ENCODE peak calls at places on chromosomes 4 and X, in six cellular contexts. L is neural progenitor cell, A is HCT116, C is MM.1S, P is PC-3, F is GM23248. J is an unnamed sample.

GRCh38 chrX:9899640-9900075 is 67.5 kb upstream of the CLDN34 start:
- DNase-seq in P (no peak), A (no peak), C (no peak), L (peak), F (peak), J (no peak)

GRCh38 chrX:79366556-79366887 is 612 bp downstream of the ITM2A start:
- DNase-seq in C (no peak), P (no peak), A (no peak), F (no peak), L (no peak), J (no peak)

GRCh38 chr4:36323801-36324419 is 42.5 kb downstream of the DTHD1 start:
- DNase-seq in P (no peak), C (no peak), L (no peak), A (no peak), F (no peak), J (no peak)

GRCh38 chr4:41644288-41644914 is 104.1 kb downstream of the PHOX2B start:
- DNase-seq in L (peak), C (no peak), A (no peak), F (peak), P (no peak), J (peak)

GRCh38 chrX:46317158-46317557 is 228.1 kb downstream of the ZNF674 start:
- DNase-seq in F (no peak), L (no peak), C (no peak), P (peak), A (peak), J (no peak)

GRCh38 chr4:14827111-14827510 is 175.2 kb upstream of the CPEB2 start:
- DNase-seq in P (no peak), C (no peak), F (peak), L (no peak), A (no peak), J (no peak)

GRCh38 chrX:128518508-128518907 is 466.3 kb upstream of the ACTRT1 start:
- DNase-seq in C (peak), L (peak), F (peak), P (peak), A (no peak), J (peak)

GRCh38 chrX:52138830-52139544 is 45.7 kb upstream of the MAGED4 start:
- DNase-seq in A (no peak), L (no peak), C (no peak), F (no peak), P (no peak), J (no peak)

GRCh38 chr4:187922274-187922673 is 73.3 kb upstream of the ZFP42 start:
- DNase-seq in P (no peak), C (no peak), F (no peak), L (no peak), A (no peak), J (no peak)

GRCh38 chr4:80265571-80266266 is 745 bp upstream of the FGF5 start:
- DNase-seq in C (no peak), F (peak), L (peak), A (no peak), P (peak), J (peak)

GRCh38 chrX:123739474-123739873 is 6.6 kb upstream of the THOC2 start:
- DNase-seq in F (no peak), L (no peak), A (no peak), C (no peak), P (no peak), J (no peak)

GRCh38 chr4:172666711-172667368 is 501.8 kb upstream of the GALNT7 start:
- DNase-seq in C (no peak), F (peak), A (no peak), P (no peak), L (peak), J (peak)

GRCh38 chrX:69493193-69493592 is 10.9 kb upstream of the NALF2 start:
- DNase-seq in F (peak), C (peak), P (peak), A (peak), L (peak), J (peak)

GRCh38 chrX:12981880-12982279 is 7.0 kb downstream of the TMSB4X start:
- DNase-seq in F (no peak), C (no peak), L (no peak), P (no peak), A (no peak), J (no peak)

GRCh38 chr4:134126955-134127354 is 74.6 kb downstream of the PABPC4L start:
- DNase-seq in F (no peak), C (no peak), A (no peak), L (peak), P (no peak), J (no peak)

GRCh38 chr4:16026155-16026761 is 57.6 kb downstream of the PROM1 start:
- DNase-seq in C (peak), F (peak), L (peak), P (peak), A (peak), J (peak)
- TF ChIP-seq EZH2phosphoT487 in C (no peak), F (no peak), L (no peak), P (no peak), A (no peak), J (no peak)

DNA sequence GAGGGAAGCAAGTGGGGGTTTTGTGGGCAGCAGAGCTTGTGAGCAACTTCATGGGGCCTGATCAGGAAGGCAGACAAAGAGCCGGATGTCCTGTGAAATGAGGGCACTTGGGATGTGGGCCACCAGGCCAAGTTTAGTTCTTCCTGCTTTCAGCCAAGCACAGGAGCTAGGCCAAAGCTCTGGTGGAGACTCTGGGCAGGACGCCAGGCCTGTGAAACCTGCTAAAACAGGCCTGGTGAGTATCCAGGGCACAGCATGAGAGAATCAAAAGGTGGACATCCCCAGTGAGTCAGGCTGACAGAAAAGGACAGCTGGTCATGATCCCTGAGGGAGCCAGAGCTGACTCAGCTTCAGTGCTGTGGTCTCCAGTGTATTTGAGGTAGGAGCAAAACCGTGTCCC is 95.7 kb downstream of the NPNT start:
- DNase-seq in L (no peak), C (no peak), A (peak), P (peak), F (peak), J (no peak)
- TF ChIP-seq EZH2 in L (no peak), C (no peak), A (no peak), P (no peak), F (no peak), J (no peak)

GRCh38 chrX:17635231-17635630 is 102.1 kb upstream of the SCML1 start:
- DNase-seq in A (no peak), L (peak), P (no peak), F (no peak), C (no peak), J (peak)
- TF ChIP-seq EZH2phosphoT487 in A (no peak), L (no peak), P (no peak), F (no peak), C (no peak), J (no peak)

GRCh38 chrX:50469206-50469605 is 1.4 kb downstream of the DGKK start:
- DNase-seq in L (peak), F (no peak), C (no peak), A (no peak), P (no peak), J (peak)
- TF ChIP-seq EZH2 in L (peak), F (no peak), C (no peak), A (no peak), P (no peak), J (no peak)

GRCh38 chrX:55342533-55343501 is 78.1 kb upstream of the PAGE3 start:
- DNase-seq in P (peak), F (peak), C (peak), L (peak), A (no peak), J (peak)
- TF ChIP-seq EZH2phosphoT487 in P (no peak), F (no peak), C (no peak), L (no peak), A (no peak), J (no peak)

GRCh38 chrX:4579999-4580398 is 866.5 kb upstream of the PRKX start:
- DNase-seq in L (no peak), A (no peak), C (no peak), P (no peak), F (no peak), J (no peak)
- TF ChIP-seq EZH2 in L (no peak), A (no peak), C (no peak), P (no peak), F (no peak), J (no peak)

GRCh38 chr4:38080061-38080531 is 119.9 kb downstream of the PTTG2 start:
- DNase-seq in C (no peak), A (no peak), F (no peak), L (no peak), P (no peak), J (no peak)

GRCh38 chr4:38080575-38080974 is 120.4 kb downstream of the PTTG2 start:
- DNase-seq in C (no peak), F (no peak), P (no peak), A (no peak), L (no peak), J (no peak)

GRCh38 chr4:38085394-38086150 is 125.4 kb downstream of the PTTG2 start:
- DNase-seq in F (peak), P (no peak), C (no peak), A (no peak), L (peak), J (peak)

GRCh38 chr4:38084984-38085383 is 124.8 kb downstream of the PTTG2 start:
- DNase-seq in F (peak), C (no peak), L (no peak), A (no peak), P (no peak), J (no peak)

GRCh38 chr4:38082424-38083374 is 122.5 kb downstream of the PTTG2 start:
- DNase-seq in L (no peak), F (peak), C (no peak), P (peak), A (no peak), J (no peak)
- TF ChIP-seq EZH2phosphoT487 in L (no peak), F (no peak), C (no peak), P (no peak), A (no peak), J (no peak)